ENCODE peak calls at places on chromosomes 11 and 22, in eight cellular contexts. S is HCT116, I is PC-3, C is MM.1S, P is neural progenitor cell, E is hepatocyte, X is SK-N-SH, H is GM23338. T is an unnamed sample.

GRCh38 chr22:26983311-26983710 is 325.9 kb downstream of the MIAT start:
- DNase-seq in S (no peak), I (no peak), C (no peak), P (no peak), E (no peak), X (no peak), H (no peak), T (peak; percentile 20)

GRCh38 chr11:61119055-61119454 is 16.8 kb downstream of the CD5 start:
- DNase-seq in S (no peak), I (no peak), C (no peak), P (no peak), E (no peak), X (no peak), H (no peak), T (no peak)

GRCh38 chr11:57640068-57640800 is 9.5 kb downstream of the YPEL4 start:
- DNase-seq in S (no peak), I (no peak), C (no peak), P (no peak), E (no peak), X (no peak), H (no peak), T (no peak)

GRCh38 chr11:43503417-43503816 is 144.7 kb downstream of the TTC17 start:
- DNase-seq in S (no peak), I (peak; percentile 30), C (peak; percentile 25), P (no peak), E (no peak), X (no peak), H (peak; percentile 32), T (peak; percentile 30)

GRCh38 chr11:23540101-23540561 is 679.9 kb upstream of the CCDC179 start:
- DNase-seq in S (no peak), I (peak; percentile 79), C (peak; percentile 79), P (peak; percentile 60), E (peak; percentile 55), X (peak; percentile 66), H (peak; percentile 72), T (peak; percentile 63)

GRCh38 chr11:112588252-112588668 is 327.6 kb upstream of the PLET1 start:
- DNase-seq in S (peak; percentile 83), I (peak; percentile 90), C (peak; percentile 83), P (peak; percentile 92), E (peak; percentile 92), X (peak; percentile 69), H (peak; percentile 94), T (peak; percentile 89)

GRCh38 chr11:14388352-14388751 is 29.4 kb upstream of the RRAS2 start:
- DNase-seq in S (no peak), I (no peak), C (no peak), P (no peak), E (no peak), X (no peak), H (no peak), T (peak; percentile 37)

GRCh38 chr11:109865558-109866186 is 227.5 kb upstream of the ZC3H12C start:
- DNase-seq in S (no peak), I (peak; percentile 62), C (no peak), P (no peak), E (no peak), X (peak; percentile 15), H (peak; percentile 21), T (no peak)

GRCh38 chr11:108958446-108959123 is 293.7 kb downstream of the DDX10 start:
- DNase-seq in S (no peak), I (peak; percentile 78), C (peak; percentile 88), P (no peak), E (peak; percentile 25), X (peak; percentile 52), H (no peak), T (peak; percentile 58)

GRCh38 chr22:38840129-38840528 is 3.7 kb downstream of the NPTXR start:
- DNase-seq in S (no peak), I (no peak), C (no peak), P (no peak), E (no peak), X (no peak), H (peak; percentile 17), T (no peak)

GRCh38 chr11:75578977-75579376 is 16.9 kb downstream of the SERPINH1 start:
- DNase-seq in S (no peak), I (no peak), C (no peak), P (no peak), E (no peak), X (no peak), H (no peak), T (no peak)

GRCh38 chr11:117600261-117600783 is 196.7 kb downstream of the DSCAML1 start:
- DNase-seq in S (no peak), I (no peak), C (no peak), P (peak; percentile 63), E (no peak), X (no peak), H (no peak), T (no peak)

GRCh38 chr22:20203142-20204099 is 52.6 kb upstream of the CCDC188 start:
- DNase-seq in S (no peak), I (peak; percentile 18), C (no peak), P (peak; percentile 89), E (peak; percentile 82), X (peak; percentile 62), H (peak; percentile 63), T (peak; percentile 47)

GRCh38 chr11:102733232-102733875 is 8.6 kb upstream of the MMP8 start:
- DNase-seq in S (peak; percentile 57), I (peak; percentile 91), C (peak; percentile 61), P (peak; percentile 83), E (peak; percentile 83), X (peak; percentile 49), H (peak; percentile 85), T (peak; percentile 65)

GRCh38 chr22:27128461-27129080 is 471.2 kb downstream of the MIAT start:
- DNase-seq in S (no peak), I (no peak), C (no peak), P (no peak), E (no peak), X (no peak), H (no peak), T (peak; percentile 59)

GRCh38 chr11:80024119-80024518 is 583.3 kb upstream of the TENM4 start:
- DNase-seq in S (no peak), I (no peak), C (no peak), P (no peak), E (peak; percentile 5), X (no peak), H (no peak), T (no peak)

GRCh38 chr22:45969414-45969799 is 7.6 kb downstream of the WNT7B start:
- DNase-seq in S (no peak), I (peak; percentile 58), C (no peak), P (peak; percentile 73), E (no peak), X (peak; percentile 57), H (peak; percentile 50), T (no peak)

GRCh38 chr11:22387126-22387525 is 48.9 kb downstream of the SLC17A6 start:
- DNase-seq in S (no peak), I (no peak), C (no peak), P (no peak), E (no peak), X (no peak), H (no peak), T (no peak)

GRCh38 chr22:23242473-23243001 is 62.2 kb downstream of the BCR start:
- DNase-seq in S (no peak), I (no peak), C (no peak), P (peak; percentile 88), E (peak; percentile 53), X (no peak), H (peak; percentile 95), T (no peak)

GRCh38 chr22:28021116-28021997 is 102.3 kb upstream of the PITPNB start:
- DNase-seq in S (no peak), I (no peak), C (no peak), P (no peak), E (no peak), X (no peak), H (no peak), T (no peak)

GRCh38 chr11:113997473-113997872 is 22.6 kb downstream of the HTR3A start:
- DNase-seq in S (no peak), I (no peak), C (no peak), P (no peak), E (no peak), X (no peak), H (no peak), T (no peak)

GRCh38 chr11:113998574-113998973 is 23.7 kb downstream of the HTR3A start:
- DNase-seq in S (no peak), I (no peak), C (no peak), P (peak; percentile 25), E (no peak), X (no peak), H (no peak), T (no peak)

GRCh38 chr11:114001416-114001815 is 26.5 kb downstream of the HTR3A start:
- DNase-seq in S (no peak), I (no peak), C (no peak), P (no peak), E (peak; percentile 18), X (no peak), H (no peak), T (no peak)
- TF ChIP-seq EZH2phosphoT487 in S (no peak), I (no peak), C (no peak), P (no peak), E (no peak), X (no peak), H (no peak), T (no peak)

DNA sequence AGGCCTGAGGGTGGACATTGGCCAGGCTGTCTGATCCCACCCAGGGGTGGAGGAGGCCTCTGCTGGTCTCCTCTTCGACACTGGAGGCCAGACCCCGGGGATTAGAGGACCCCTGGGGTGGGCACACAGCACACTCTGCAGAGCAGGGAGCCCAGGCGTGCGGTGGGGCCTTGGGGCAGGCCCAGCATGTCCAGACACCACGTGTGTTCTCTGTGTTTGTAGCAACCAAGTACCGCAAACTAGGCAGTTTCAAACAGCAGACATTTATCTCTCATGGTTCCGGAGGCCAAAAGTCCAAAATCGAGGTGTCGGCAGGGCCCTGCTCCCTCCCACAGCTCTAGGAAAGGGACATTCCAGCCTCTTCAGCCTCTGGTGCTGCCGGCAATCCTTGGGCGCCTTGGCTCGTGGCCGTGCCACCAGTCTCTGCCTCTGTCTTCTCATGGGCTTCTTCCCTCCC is 1.5 kb downstream of the PANX2 start:
- DNase-seq in S (no peak), I (no peak), C (no peak), P (no peak), E (no peak), X (no peak), H (no peak), T (no peak)
- H3K27me3 ChIP-seq in S (no peaks in the 10 kb centered on the region), I (no peaks in the 10 kb centered on the region), C (peaks cover 14% of the 10 kb centered on the region), P (peaks cover 49% of the 10 kb centered on the region), E (peaks cover 11% of the 10 kb centered on the region), X (no peaks in the 10 kb centered on the region), H (peaks cover 24% of the 10 kb centered on the region), T (peaks cover 17% of the 10 kb centered on the region)

GRCh38 chr11:125271436-125272064 is 107.0 kb downstream of the PKNOX2 start:
- DNase-seq in S (no peak), I (no peak), C (no peak), P (no peak), E (no peak), X (no peak), H (no peak), T (peak; percentile 48)
- H3K4me2 ChIP-seq in S (no peak overlapping the region), I (no peak overlapping the region), C (no peak overlapping the region), P (no peak overlapping the region), E (no peak overlapping the region), X (no peak overlapping the region), H (no peak overlapping the region), T (peak overlapping the region; percentile 16)

GRCh38 chr11:10348650-10349280 is 43.9 kb downstream of the ADM start:
- DNase-seq in S (no peak), I (peak; percentile 54), C (no peak), P (no peak), E (no peak), X (no peak), H (no peak), T (peak; percentile 89)
- TF ChIP-seq EZH2phosphoT487 in S (no peak), I (no peak), C (no peak), P (no peak), E (no peak), X (no peak), H (no peak), T (no peak)

T was measured in GM23248.